ENCODE peak calls at places on chromosomes 3 and 15, in six cellular contexts. V is thoracic aorta, N is GM12878, C is uterus, R is transverse colon, H is aorta. W is an unnamed sample.
A peak's percentile ranks its signal among the peaks of the same experiment; 100 is the strongest.

GRCh38 chr3:16189201-16189600 is 14.7 kb downstream of the GALNT15 start:
- DNase-seq in C (no peak), V (no peak), N (no peak), R (no peak), H (no peak), W (no peak)

GRCh38 chr3:99948467-99949089 is 130.9 kb downstream of the CMSS1 start:
- DNase-seq in V (no peak), R (no peak), H (no peak), C (no peak), N (no peak), W (no peak)

GRCh38 chr15:56956538-56956937 is 38.1 kb downstream of the TCF12 start:
- DNase-seq in V (no peak), N (no peak), H (no peak), R (no peak), C (no peak), W (no peak)

GRCh38 chr3:132394334-132394733 is 23.0 kb upstream of the DNAJC13 start:
- DNase-seq in H (no peak), V (no peak), N (no peak), C (peak; percentile 63), R (no peak), W (no peak)

GRCh38 chr15:91611924-91612323 is 241.6 kb upstream of the SLCO3A1 start:
- DNase-seq in V (no peak), N (no peak), R (no peak), H (no peak), C (no peak), W (no peak)

GRCh38 chr3:127678611-127679533 is 6.1 kb downstream of the ABTB1 start:
- DNase-seq in N (no peak), R (no peak), H (peak; percentile 43), V (no peak), C (peak; percentile 15), W (peak; percentile 1)

GRCh38 chr15:37134699-37135131 is 34.4 kb upstream of the MEIS2 start:
- DNase-seq in C (no peak), R (no peak), N (no peak), H (no peak), V (no peak), W (no peak)

GRCh38 chr15:101043911-101044624 is 124.9 kb downstream of the LRRK1 start:
- DNase-seq in R (peak; percentile 1), V (no peak), N (no peak), C (peak; percentile 12), H (no peak), W (no peak)

GRCh38 chr15:67096536-67097294 is 31.3 kb downstream of the SMAD3 start:
- DNase-seq in N (no peak), C (no peak), R (no peak), V (no peak), H (no peak), W (no peak)

GRCh38 chr15:39756806-39757522 is 25.7 kb downstream of the FSIP1 start:
- DNase-seq in H (no peak), C (no peak), N (no peak), V (no peak), R (no peak), W (no peak)

GRCh38 chr15:86916671-86917450 is 837.2 kb downstream of the AGBL1 start:
- DNase-seq in R (no peak), V (no peak), H (no peak), N (no peak), C (no peak), W (peak; percentile 37)

GRCh38 chr15:80301472-80301871 is 49.5 kb upstream of the CTXND1 start:
- DNase-seq in N (no peak), C (no peak), H (no peak), V (no peak), R (no peak), W (no peak)

GRCh38 chr15:90677807-90678790 is 39.0 kb upstream of the BLM start:
- DNase-seq in R (peak; percentile 25), C (no peak), N (no peak), H (no peak), V (no peak), W (no peak)

GRCh38 chr3:18189651-18190050 is 235.5 kb downstream of the SATB1 start:
- DNase-seq in V (no peak), R (no peak), H (no peak), C (no peak), N (no peak), W (no peak)

GRCh38 chr3:100637197-100637631 is 27.8 kb downstream of the ADGRG7 start:
- DNase-seq in N (no peak), V (no peak), H (no peak), C (no peak), R (no peak), W (no peak)

GRCh38 chr3:4757949-4758855 is 221.0 kb upstream of the BHLHE40 start:
- DNase-seq in H (no peak), N (no peak), V (no peak), R (no peak), C (no peak), W (peak; percentile 55)

GRCh38 chr3:197168606-197169005 is 129.8 kb downstream of the DLG1 start:
- DNase-seq in V (no peak), R (no peak), C (no peak), N (no peak), H (no peak), W (no peak)

GRCh38 chr3:157581331-157581730 is 78.1 kb upstream of the VEPH1 start:
- DNase-seq in C (no peak), H (no peak), V (no peak), R (no peak), N (no peak), W (no peak)

GRCh38 chr3:58627941-58628340 is 38.6 kb downstream of the FAM3D start:
- DNase-seq in V (no peak), H (no peak), C (no peak), R (no peak), N (no peak), W (no peak)

GRCh38 chr3:63908081-63908736 is 4.0 kb downstream of the SCAANT1 start:
- DNase-seq in V (no peak), H (no peak), C (no peak), R (no peak), N (no peak), W (no peak)

GRCh38 chr3:1374471-1374870 is 281.6 kb downstream of the CNTN6 start:
- DNase-seq in R (no peak), N (no peak), V (no peak), C (no peak), H (no peak), W (no peak)

GRCh38 chr3:98035208-98035607 is at the start of gene GABRR3:
- DNase-seq in V (no peak), H (no peak), N (no peak), R (no peak), C (no peak), W (no peak)

GRCh38 chr3:172592898-172593669 is 69.9 kb upstream of the TNFSF10 start:
- DNase-seq in V (no peak), N (no peak), R (no peak), C (no peak), H (no peak), W (no peak)

GRCh38 chr15:47663106-47663505 is 54.2 kb upstream of the SEMA6D start:
- DNase-seq in H (no peak), R (no peak), C (no peak), V (no peak), N (no peak), W (no peak)

GRCh38 chr15:100192092-100192695 is 149.6 kb downstream of the ADAMTS17 start:
- DNase-seq in C (no peak), N (no peak), R (no peak), H (no peak), V (no peak), W (no peak)

GRCh38 chr3:79886204-79886603 is 118.4 kb upstream of the ROBO1 start:
- DNase-seq in H (no peak), V (no peak), C (no peak), N (no peak), R (no peak), W (no peak)

GRCh38 chr3:155807823-155808222 is 1.7 kb upstream of the C3orf33 start:
- DNase-seq in V (no peak), C (no peak), R (no peak), H (no peak), N (no peak), W (no peak)

GRCh38 chr15:76056931-76057330 is 2.9 kb upstream of the TMEM266 start:
- DNase-seq in H (no peak), V (no peak), C (no peak), R (no peak), N (peak; percentile 77), W (no peak)

GRCh38 chr3:129592362-129593150 is 13.9 kb downstream of the PLXND1 start:
- DNase-seq in N (no peak), R (peak; percentile 57), C (peak; percentile 83), V (no peak), H (peak; percentile 93), W (peak; percentile 62)

GRCh38 chr15:68203486-68203885 is 1.6 kb downstream of the CALML4 start:
- DNase-seq in H (peak; percentile 15), N (no peak), C (no peak), R (no peak), V (no peak), W (no peak)

GRCh38 chr3:32886911-32887310 is 64.5 kb upstream of the CCR4 start:
- DNase-seq in V (no peak), H (no peak), N (no peak), R (no peak), C (no peak), W (no peak)
- H3K36me3 ChIP-seq in V (no peaks in the 10 kb centered on the region), H (no peaks in the 10 kb centered on the region), N (no peaks in the 10 kb centered on the region), R (no peaks in the 10 kb centered on the region), C (no peaks in the 10 kb centered on the region), W (no peaks in the 10 kb centered on the region)

GRCh38 chr15:72249138-72249825 is 18.3 kb upstream of the PKM start:
- DNase-seq in V (no peak), C (no peak), R (no peak), H (no peak), N (no peak), W (no peak)

GRCh38 chr15:72252663-72253299 is 19.6 kb downstream of the PARP6 start:
- DNase-seq in C (no peak), V (no peak), R (no peak), H (no peak), N (no peak), W (no peak)

GRCh38 chr15:72242775-72243370 is 11.9 kb upstream of the PKM start:
- DNase-seq in V (no peak), N (no peak), C (no peak), H (no peak), R (no peak), W (no peak)

GRCh38 chr15:72248514-72248913 is 17.5 kb upstream of the PKM start:
- DNase-seq in C (no peak), N (no peak), R (no peak), V (no peak), H (no peak), W (no peak)
- H3K36me3 ChIP-seq in C (no peaks in the 10 kb centered on the region), N (peaks cover 24% of the 10 kb centered on the region), R (no peaks in the 10 kb centered on the region), V (peaks cover 57% of the 10 kb centered on the region), H (peaks cover 15% of the 10 kb centered on the region), W (peaks cover 29% of the 10 kb centered on the region)

GRCh38 chr15:65583701-65584100 is 27.2 kb downstream of the INTS14 start:
- DNase-seq in N (peak; percentile 28), H (no peak), V (no peak), C (no peak), R (peak; percentile 13), W (no peak)
- H3K36me3 ChIP-seq in N (peaks cover 23% of the 10 kb centered on the region), H (peaks cover 3% of the 10 kb centered on the region), V (peaks cover 43% of the 10 kb centered on the region), C (no peaks in the 10 kb centered on the region), R (no peaks in the 10 kb centered on the region), W (peaks cover 22% of the 10 kb centered on the region)

DNA sequence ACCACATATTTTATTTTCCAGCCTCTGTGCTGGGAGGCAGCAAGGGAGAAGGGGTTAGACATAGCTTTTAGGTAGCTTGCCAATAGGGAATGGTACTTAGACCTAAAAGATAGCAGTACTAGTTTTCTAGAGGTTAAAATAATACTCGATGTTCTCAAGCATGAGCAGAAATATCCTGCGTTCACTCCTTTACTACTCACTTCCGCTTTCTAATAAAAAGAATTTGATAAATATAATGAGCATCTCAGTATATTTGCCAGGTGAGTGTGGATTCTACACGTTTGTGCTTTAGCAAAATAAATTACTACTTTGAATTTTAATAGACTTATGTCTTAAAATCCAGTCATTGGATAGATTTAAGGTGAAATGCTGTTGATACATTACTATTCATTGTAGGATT is 39.4 kb upstream of the CD47 start:
- DNase-seq in C (no peak), V (no peak), R (no peak), H (no peak), N (no peak), W (no peak)
- H3K36me3 ChIP-seq in C (no peaks in the 10 kb centered on the region), V (no peaks in the 10 kb centered on the region), R (no peaks in the 10 kb centered on the region), H (no peaks in the 10 kb centered on the region), N (peaks cover 10% of the 10 kb centered on the region), W (no peaks in the 10 kb centered on the region)

W was measured in thyroid gland.